ENCODE peak calls at places on chromosomes 7 and 10, in eight cellular contexts. One of them, this sample, is unnamed. For H3K27me3, the result is how much of the 10 kb centered on the place peaks cover.

GRCh38 chr10:46554166-46554781 is 2.2 kb downstream of the GPRIN2 start:
- DNase-seq in psoas muscle: no peak
- DNase-seq in dorsolateral prefrontal cortex: no peak
- DNase-seq in astrocyte: no peak
- DNase-seq in AG04450: no peak
- DNase-seq in prostate gland: peak
- DNase-seq in pancreas: no peak
- DNase-seq in DND-41: peak
- DNase-seq in this sample: no peak

GRCh38 chr7:81924494-81924893 is 154.6 kb upstream of the HGF start:
- DNase-seq in psoas muscle: no peak
- DNase-seq in dorsolateral prefrontal cortex: no peak
- DNase-seq in astrocyte: no peak
- DNase-seq in AG04450: no peak
- DNase-seq in prostate gland: no peak
- DNase-seq in pancreas: no peak
- DNase-seq in DND-41: no peak
- DNase-seq in this sample: no peak

GRCh38 chr7:118531566-118531965 is 307.1 kb downstream of the ANKRD7 start:
- DNase-seq in psoas muscle: no peak
- DNase-seq in dorsolateral prefrontal cortex: no peak
- DNase-seq in astrocyte: no peak
- DNase-seq in AG04450: no peak
- DNase-seq in prostate gland: no peak
- DNase-seq in pancreas: no peak
- DNase-seq in DND-41: no peak
- DNase-seq in this sample: no peak

GRCh38 chr7:75734586-75735047 is 4.1 kb downstream of the HIP1 start:
- DNase-seq in psoas muscle: no peak
- DNase-seq in dorsolateral prefrontal cortex: no peak
- DNase-seq in astrocyte: peak
- DNase-seq in AG04450: no peak
- DNase-seq in prostate gland: no peak
- DNase-seq in pancreas: no peak
- DNase-seq in DND-41: no peak
- DNase-seq in this sample: peak

GRCh38 chr10:79452174-79452611 is 6.8 kb upstream of the ZCCHC24 start:
- DNase-seq in psoas muscle: no peak
- DNase-seq in dorsolateral prefrontal cortex: no peak
- DNase-seq in astrocyte: no peak
- DNase-seq in AG04450: peak
- DNase-seq in prostate gland: no peak
- DNase-seq in pancreas: no peak
- DNase-seq in DND-41: no peak
- DNase-seq in this sample: no peak

GRCh38 chr10:132677096-132677904 is 108.6 kb downstream of the NKX6-2 start:
- DNase-seq in psoas muscle: peak
- DNase-seq in dorsolateral prefrontal cortex: peak
- DNase-seq in astrocyte: no peak
- DNase-seq in AG04450: no peak
- DNase-seq in prostate gland: no peak
- DNase-seq in pancreas: no peak
- DNase-seq in DND-41: no peak
- DNase-seq in this sample: no peak

GRCh38 chr7:27576360-27576944 is 86.2 kb downstream of the HIBADH start:
- DNase-seq in psoas muscle: no peak
- DNase-seq in dorsolateral prefrontal cortex: no peak
- DNase-seq in astrocyte: no peak
- DNase-seq in AG04450: peak
- DNase-seq in prostate gland: peak
- DNase-seq in pancreas: no peak
- DNase-seq in DND-41: no peak
- DNase-seq in this sample: no peak

GRCh38 chr10:42769653-42770052 is 12.9 kb upstream of the BMS1 start:
- DNase-seq in psoas muscle: no peak
- DNase-seq in dorsolateral prefrontal cortex: no peak
- DNase-seq in astrocyte: no peak
- DNase-seq in AG04450: no peak
- DNase-seq in prostate gland: no peak
- DNase-seq in pancreas: no peak
- DNase-seq in DND-41: no peak
- DNase-seq in this sample: no peak

GRCh38 chr10:97553575-97554100 is 18.9 kb upstream of the ANKRD2 start:
- DNase-seq in psoas muscle: peak
- DNase-seq in dorsolateral prefrontal cortex: peak
- DNase-seq in astrocyte: peak
- DNase-seq in AG04450: no peak
- DNase-seq in prostate gland: peak
- DNase-seq in pancreas: peak
- DNase-seq in DND-41: peak
- DNase-seq in this sample: no peak

GRCh38 chr10:34599401-34599800 is 215.7 kb downstream of the PARD3 start:
- DNase-seq in psoas muscle: no peak
- DNase-seq in dorsolateral prefrontal cortex: no peak
- DNase-seq in astrocyte: no peak
- DNase-seq in AG04450: no peak
- DNase-seq in prostate gland: no peak
- DNase-seq in pancreas: no peak
- DNase-seq in DND-41: no peak
- DNase-seq in this sample: no peak
- H3K27me3 ChIP-seq in psoas muscle: under half
- H3K27me3 ChIP-seq in dorsolateral prefrontal cortex: under half
- H3K27me3 ChIP-seq in astrocyte: under half
- H3K27me3 ChIP-seq in AG04450: under half
- H3K27me3 ChIP-seq in prostate gland: under half
- H3K27me3 ChIP-seq in pancreas: under half
- H3K27me3 ChIP-seq in DND-41: under half
- H3K27me3 ChIP-seq in this sample: under half

DNA sequence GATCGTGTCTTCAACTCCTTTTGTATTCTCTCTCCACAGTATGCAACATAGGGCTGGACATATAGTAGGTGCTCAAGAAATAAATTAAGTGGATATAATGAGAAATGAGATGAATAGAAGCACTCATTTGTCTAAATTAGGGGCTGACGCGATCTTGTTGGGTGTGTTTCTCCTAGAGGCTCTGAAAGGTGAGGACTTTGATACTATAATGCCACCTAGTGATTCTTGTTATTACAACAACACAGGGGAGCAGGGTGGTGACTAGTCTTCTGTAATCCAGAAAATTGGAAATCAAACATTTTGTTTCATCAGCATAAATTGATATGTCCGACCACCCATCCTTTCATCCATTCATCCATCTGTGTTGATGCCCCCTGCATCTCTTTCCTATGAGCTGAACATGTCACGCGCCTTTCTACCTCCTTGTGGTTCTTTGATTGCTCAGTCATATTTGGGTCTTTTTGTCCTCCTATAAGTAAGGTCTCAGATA is 3.4 kb upstream of the CFAP58 start:
- DNase-seq in psoas muscle: no peak
- DNase-seq in dorsolateral prefrontal cortex: no peak
- DNase-seq in astrocyte: peak
- DNase-seq in AG04450: no peak
- DNase-seq in prostate gland: peak
- DNase-seq in pancreas: no peak
- DNase-seq in DND-41: peak
- DNase-seq in this sample: no peak
- TF ChIP-seq CTCF in psoas muscle: peak
- TF ChIP-seq CTCF in dorsolateral prefrontal cortex: peak
- TF ChIP-seq CTCF in astrocyte: peak
- TF ChIP-seq CTCF in AG04450: peak
- TF ChIP-seq CTCF in prostate gland: peak
- TF ChIP-seq CTCF in pancreas: peak
- TF ChIP-seq CTCF in DND-41: peak
- TF ChIP-seq CTCF in this sample: peak

GRCh38 chr10:4243169-4243568 is 458.2 kb upstream of the KLF6 start:
- DNase-seq in psoas muscle: no peak
- DNase-seq in dorsolateral prefrontal cortex: no peak
- DNase-seq in astrocyte: no peak
- DNase-seq in AG04450: no peak
- DNase-seq in prostate gland: no peak
- DNase-seq in pancreas: no peak
- DNase-seq in DND-41: no peak
- DNase-seq in this sample: no peak
- H3K4me3 ChIP-seq in psoas muscle: peak
- H3K4me3 ChIP-seq in dorsolateral prefrontal cortex: no peak
- H3K4me3 ChIP-seq in astrocyte: peak
- H3K4me3 ChIP-seq in AG04450: no peak
- H3K4me3 ChIP-seq in prostate gland: no peak
- H3K4me3 ChIP-seq in pancreas: no peak
- H3K4me3 ChIP-seq in DND-41: no peak
- H3K4me3 ChIP-seq in this sample: no peak

DNA sequence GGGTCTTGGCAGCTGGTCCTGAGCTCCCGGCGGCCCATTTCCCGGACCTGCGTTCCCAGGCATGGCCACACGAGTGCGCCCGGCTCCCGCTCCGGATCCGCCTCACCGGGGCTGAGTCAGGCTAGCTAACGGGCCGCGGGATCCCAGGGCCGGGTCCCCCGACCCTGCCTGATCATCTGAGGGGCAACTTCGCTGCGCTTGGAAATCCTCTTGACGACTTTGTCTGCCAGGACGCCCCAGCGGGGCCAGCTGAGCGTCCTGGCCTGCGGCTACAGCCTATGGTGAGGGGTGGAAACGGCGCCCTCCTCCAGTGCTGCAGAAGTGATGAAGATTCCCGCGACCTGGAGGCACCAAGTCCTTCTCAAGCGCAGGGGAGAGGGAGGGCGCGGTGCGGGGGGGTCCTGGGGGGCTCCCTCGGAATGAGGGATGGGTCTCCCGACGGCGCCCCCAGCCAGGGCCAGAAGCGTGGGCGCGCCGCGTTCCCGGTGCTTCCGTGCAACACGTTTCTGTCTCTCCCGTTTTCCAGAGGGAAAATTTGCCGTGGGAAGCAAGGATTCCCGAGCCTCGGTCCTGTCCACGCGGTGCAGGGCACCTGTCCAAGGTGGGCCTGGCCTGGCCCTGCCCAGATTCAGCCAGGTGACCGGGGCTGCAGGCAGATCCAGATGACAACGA is 212.4 kb downstream of the CCSER2 start:
- DNase-seq in psoas muscle: peak
- DNase-seq in dorsolateral prefrontal cortex: peak
- DNase-seq in astrocyte: peak
- DNase-seq in AG04450: no peak
- DNase-seq in prostate gland: peak
- DNase-seq in pancreas: peak
- DNase-seq in DND-41: peak
- DNase-seq in this sample: no peak
- H3K27me3 ChIP-seq in psoas muscle: under half
- H3K27me3 ChIP-seq in dorsolateral prefrontal cortex: under half
- H3K27me3 ChIP-seq in astrocyte: under half
- H3K27me3 ChIP-seq in AG04450: under half
- H3K27me3 ChIP-seq in prostate gland: under half
- H3K27me3 ChIP-seq in pancreas: under half
- H3K27me3 ChIP-seq in DND-41: under half
- H3K27me3 ChIP-seq in this sample: under half

GRCh38 chr7:74286131-74286530 is 3.1 kb upstream of the CLIP2 start:
- DNase-seq in psoas muscle: no peak
- DNase-seq in dorsolateral prefrontal cortex: no peak
- DNase-seq in astrocyte: no peak
- DNase-seq in AG04450: no peak
- DNase-seq in prostate gland: no peak
- DNase-seq in pancreas: no peak
- DNase-seq in DND-41: no peak
- DNase-seq in this sample: no peak
- TF ChIP-seq CTCF in psoas muscle: no peak
- TF ChIP-seq CTCF in dorsolateral prefrontal cortex: no peak
- TF ChIP-seq CTCF in astrocyte: no peak
- TF ChIP-seq CTCF in AG04450: no peak
- TF ChIP-seq CTCF in prostate gland: no peak
- TF ChIP-seq CTCF in pancreas: no peak
- TF ChIP-seq CTCF in DND-41: no peak
- TF ChIP-seq CTCF in this sample: no peak

DNA sequence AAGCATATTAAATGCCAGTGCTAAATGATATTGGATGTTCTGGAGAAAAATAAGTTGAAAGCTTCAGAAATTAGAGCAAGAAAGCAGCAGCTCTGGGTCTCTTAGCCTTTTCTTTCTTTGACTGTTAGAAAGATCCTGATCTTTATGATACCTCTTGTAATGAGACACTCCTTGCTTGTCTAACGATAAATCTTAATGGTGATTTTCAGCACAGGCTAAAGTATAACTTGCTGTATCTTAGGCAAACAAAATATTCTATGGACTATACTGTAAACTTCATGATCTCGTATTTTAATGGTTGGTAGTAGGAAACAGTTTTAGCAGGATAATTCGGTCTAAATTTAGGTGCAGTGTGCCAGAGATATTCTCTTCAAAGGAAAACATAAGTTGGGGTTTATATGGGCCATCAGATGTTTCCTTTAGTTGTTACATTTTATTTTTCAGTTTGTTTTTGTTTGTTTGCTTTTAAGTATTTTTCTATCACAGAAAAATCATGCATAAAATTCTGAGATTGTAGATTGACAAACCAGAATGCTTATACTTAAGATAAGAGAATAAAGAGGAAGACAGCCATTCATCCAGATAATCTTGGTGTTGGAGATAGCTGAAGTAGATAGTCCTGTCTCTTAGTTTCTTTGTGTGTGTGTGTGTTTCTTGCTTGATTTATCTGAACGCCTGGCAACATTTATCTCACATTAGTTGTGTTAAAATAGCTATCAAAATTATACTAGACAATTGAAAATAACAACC is 4.7 kb downstream of the CASD1 start:
- DNase-seq in psoas muscle: no peak
- DNase-seq in dorsolateral prefrontal cortex: no peak
- DNase-seq in astrocyte: no peak
- DNase-seq in AG04450: no peak
- DNase-seq in prostate gland: no peak
- DNase-seq in pancreas: no peak
- DNase-seq in DND-41: no peak
- DNase-seq in this sample: no peak
- H3K4me3 ChIP-seq in psoas muscle: peak
- H3K4me3 ChIP-seq in dorsolateral prefrontal cortex: no peak
- H3K4me3 ChIP-seq in astrocyte: no peak
- H3K4me3 ChIP-seq in AG04450: no peak
- H3K4me3 ChIP-seq in prostate gland: no peak
- H3K4me3 ChIP-seq in pancreas: no peak
- H3K4me3 ChIP-seq in DND-41: no peak
- H3K4me3 ChIP-seq in this sample: no peak

DNA sequence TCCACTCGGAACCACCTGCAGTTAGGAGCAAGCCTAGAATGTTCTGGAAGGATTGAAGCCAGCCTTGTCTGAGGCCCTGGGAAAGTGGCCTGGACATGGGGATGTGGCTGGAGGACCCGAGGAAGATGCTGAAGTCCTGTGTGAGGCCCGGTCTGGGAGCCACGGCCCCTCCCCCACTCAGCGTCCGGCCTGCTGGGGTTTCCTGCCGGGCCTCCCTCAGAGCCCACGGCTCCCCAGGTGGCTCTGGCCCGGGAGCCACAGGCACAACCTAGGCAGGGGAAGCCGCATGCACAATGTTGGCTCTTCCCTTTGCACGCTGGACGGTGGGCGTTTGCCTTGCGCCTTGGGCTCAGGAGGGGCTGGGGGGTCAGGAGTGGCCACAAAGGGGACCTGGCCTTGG is 39.0 kb downstream of the UNCX start:
- DNase-seq in psoas muscle: no peak
- DNase-seq in dorsolateral prefrontal cortex: no peak
- DNase-seq in astrocyte: no peak
- DNase-seq in AG04450: no peak
- DNase-seq in prostate gland: no peak
- DNase-seq in pancreas: peak
- DNase-seq in DND-41: no peak
- DNase-seq in this sample: no peak
- H3K27me3 ChIP-seq in psoas muscle: half or more
- H3K27me3 ChIP-seq in dorsolateral prefrontal cortex: under half
- H3K27me3 ChIP-seq in astrocyte: under half
- H3K27me3 ChIP-seq in AG04450: under half
- H3K27me3 ChIP-seq in prostate gland: half or more
- H3K27me3 ChIP-seq in pancreas: under half
- H3K27me3 ChIP-seq in DND-41: under half
- H3K27me3 ChIP-seq in this sample: under half

GRCh38 chr10:72260588-72261322 is 13.0 kb upstream of the DDIT4 start:
- DNase-seq in psoas muscle: peak
- DNase-seq in dorsolateral prefrontal cortex: peak
- DNase-seq in astrocyte: peak
- DNase-seq in AG04450: no peak
- DNase-seq in prostate gland: peak
- DNase-seq in pancreas: peak
- DNase-seq in DND-41: peak
- DNase-seq in this sample: no peak
- TF ChIP-seq CTCF in psoas muscle: no peak
- TF ChIP-seq CTCF in dorsolateral prefrontal cortex: no peak
- TF ChIP-seq CTCF in astrocyte: no peak
- TF ChIP-seq CTCF in AG04450: peak
- TF ChIP-seq CTCF in prostate gland: no peak
- TF ChIP-seq CTCF in pancreas: no peak
- TF ChIP-seq CTCF in DND-41: peak
- TF ChIP-seq CTCF in this sample: peak

This sample was measured in kidney epithelial cell.